ENCODE peak calls at places on chromosomes 3 and 15, in nine cellular contexts. One of them, this sample, is unnamed.

GRCh38 chr15:73108676-73109075 is 56.4 kb downstream of the NEO1 start:
- DNase-seq in activated CD4-positive, alpha-beta T cell treated with anti-CD3 and anti-CD28 coated beads, Interleukin-2, amount 50 U/mL, for 1 hour: no peak
- DNase-seq in NCI-H748 treated with DMSO at 0.1 percent for 48 hours: no peak
- DNase-seq in chondrocyte: peak; percentile 37
- DNase-seq in M059J: no peak
- DNase-seq in kidney tubule cell: no peak
- DNase-seq in fibroblast of the conjunctiva: no peak
- DNase-seq in COR-L47: no peak
- DNase-seq in AG10803: no peak
- DNase-seq in this sample: no peak

GRCh38 chr3:143465638-143466037 is 346.1 kb downstream of the CHST2 start:
- DNase-seq in activated CD4-positive, alpha-beta T cell treated with anti-CD3 and anti-CD28 coated beads, Interleukin-2, amount 50 U/mL, for 1 hour: no peak
- DNase-seq in NCI-H748 treated with DMSO at 0.1 percent for 48 hours: no peak
- DNase-seq in chondrocyte: no peak
- DNase-seq in M059J: no peak
- DNase-seq in kidney tubule cell: peak; percentile 68
- DNase-seq in fibroblast of the conjunctiva: no peak
- DNase-seq in COR-L47: no peak
- DNase-seq in AG10803: no peak
- DNase-seq in this sample: peak; percentile 47

GRCh38 chr3:61251174-61251972 is at the start of gene FHIT:
- DNase-seq in activated CD4-positive, alpha-beta T cell treated with anti-CD3 and anti-CD28 coated beads, Interleukin-2, amount 50 U/mL, for 1 hour: peak; percentile 85
- DNase-seq in NCI-H748 treated with DMSO at 0.1 percent for 48 hours: peak; percentile 72
- DNase-seq in chondrocyte: peak; percentile 97
- DNase-seq in M059J: peak; percentile 87
- DNase-seq in kidney tubule cell: peak; percentile 96
- DNase-seq in fibroblast of the conjunctiva: peak; percentile 91
- DNase-seq in COR-L47: peak; percentile 78
- DNase-seq in AG10803: peak; percentile 90
- DNase-seq in this sample: peak; percentile 94

GRCh38 chr3:148004331-148004730 is 595.2 kb downstream of the ZIC1 start:
- DNase-seq in activated CD4-positive, alpha-beta T cell treated with anti-CD3 and anti-CD28 coated beads, Interleukin-2, amount 50 U/mL, for 1 hour: no peak
- DNase-seq in NCI-H748 treated with DMSO at 0.1 percent for 48 hours: no peak
- DNase-seq in chondrocyte: no peak
- DNase-seq in M059J: no peak
- DNase-seq in kidney tubule cell: no peak
- DNase-seq in fibroblast of the conjunctiva: no peak
- DNase-seq in COR-L47: no peak
- DNase-seq in AG10803: no peak
- DNase-seq in this sample: no peak

GRCh38 chr15:98174286-98174685 is 213.8 kb downstream of the ARRDC4 start:
- DNase-seq in activated CD4-positive, alpha-beta T cell treated with anti-CD3 and anti-CD28 coated beads, Interleukin-2, amount 50 U/mL, for 1 hour: no peak
- DNase-seq in NCI-H748 treated with DMSO at 0.1 percent for 48 hours: no peak
- DNase-seq in chondrocyte: no peak
- DNase-seq in M059J: peak; percentile 58
- DNase-seq in kidney tubule cell: peak; percentile 26
- DNase-seq in fibroblast of the conjunctiva: no peak
- DNase-seq in COR-L47: no peak
- DNase-seq in AG10803: peak; percentile 37
- DNase-seq in this sample: no peak

GRCh38 chr15:33584797-33585196 is 274.0 kb downstream of the RYR3 start:
- DNase-seq in activated CD4-positive, alpha-beta T cell treated with anti-CD3 and anti-CD28 coated beads, Interleukin-2, amount 50 U/mL, for 1 hour: no peak
- DNase-seq in NCI-H748 treated with DMSO at 0.1 percent for 48 hours: no peak
- DNase-seq in chondrocyte: no peak
- DNase-seq in M059J: peak; percentile 80
- DNase-seq in kidney tubule cell: peak; percentile 77
- DNase-seq in fibroblast of the conjunctiva: no peak
- DNase-seq in COR-L47: no peak
- DNase-seq in AG10803: peak; percentile 58
- DNase-seq in this sample: no peak

GRCh38 chr3:64214697-64215018 is 10.6 kb downstream of the PRICKLE2 start:
- DNase-seq in activated CD4-positive, alpha-beta T cell treated with anti-CD3 and anti-CD28 coated beads, Interleukin-2, amount 50 U/mL, for 1 hour: no peak
- DNase-seq in NCI-H748 treated with DMSO at 0.1 percent for 48 hours: no peak
- DNase-seq in chondrocyte: no peak
- DNase-seq in M059J: no peak
- DNase-seq in kidney tubule cell: no peak
- DNase-seq in fibroblast of the conjunctiva: peak; percentile 32
- DNase-seq in COR-L47: no peak
- DNase-seq in AG10803: no peak
- DNase-seq in this sample: no peak

GRCh38 chr3:186440850-186441249 is 78.8 kb upstream of the DGKG start:
- DNase-seq in activated CD4-positive, alpha-beta T cell treated with anti-CD3 and anti-CD28 coated beads, Interleukin-2, amount 50 U/mL, for 1 hour: no peak
- DNase-seq in NCI-H748 treated with DMSO at 0.1 percent for 48 hours: no peak
- DNase-seq in chondrocyte: no peak
- DNase-seq in M059J: no peak
- DNase-seq in kidney tubule cell: no peak
- DNase-seq in fibroblast of the conjunctiva: no peak
- DNase-seq in COR-L47: no peak
- DNase-seq in AG10803: no peak
- DNase-seq in this sample: no peak

GRCh38 chr15:85443593-85444328 is 63.4 kb downstream of the AKAP13 start:
- DNase-seq in activated CD4-positive, alpha-beta T cell treated with anti-CD3 and anti-CD28 coated beads, Interleukin-2, amount 50 U/mL, for 1 hour: no peak
- DNase-seq in NCI-H748 treated with DMSO at 0.1 percent for 48 hours: peak; percentile 68
- DNase-seq in chondrocyte: no peak
- DNase-seq in M059J: peak; percentile 94
- DNase-seq in kidney tubule cell: peak; percentile 94
- DNase-seq in fibroblast of the conjunctiva: peak; percentile 13
- DNase-seq in COR-L47: peak; percentile 53
- DNase-seq in AG10803: peak; percentile 33
- DNase-seq in this sample: peak; percentile 70

GRCh38 chr15:73935547-73935946 is 9.3 kb downstream of the LOXL1 start:
- DNase-seq in activated CD4-positive, alpha-beta T cell treated with anti-CD3 and anti-CD28 coated beads, Interleukin-2, amount 50 U/mL, for 1 hour: no peak
- DNase-seq in NCI-H748 treated with DMSO at 0.1 percent for 48 hours: no peak
- DNase-seq in chondrocyte: peak; percentile 51
- DNase-seq in M059J: no peak
- DNase-seq in kidney tubule cell: peak; percentile 54
- DNase-seq in fibroblast of the conjunctiva: no peak
- DNase-seq in COR-L47: no peak
- DNase-seq in AG10803: no peak
- DNase-seq in this sample: no peak

GRCh38 chr15:61157933-61158332 is 71.2 kb downstream of the RORA start:
- DNase-seq in activated CD4-positive, alpha-beta T cell treated with anti-CD3 and anti-CD28 coated beads, Interleukin-2, amount 50 U/mL, for 1 hour: no peak
- DNase-seq in NCI-H748 treated with DMSO at 0.1 percent for 48 hours: no peak
- DNase-seq in chondrocyte: no peak
- DNase-seq in M059J: no peak
- DNase-seq in kidney tubule cell: no peak
- DNase-seq in fibroblast of the conjunctiva: no peak
- DNase-seq in COR-L47: no peak
- DNase-seq in AG10803: peak; percentile 38
- DNase-seq in this sample: no peak

GRCh38 chr15:81239190-81239589 is 42.5 kb downstream of the IL16 start:
- DNase-seq in activated CD4-positive, alpha-beta T cell treated with anti-CD3 and anti-CD28 coated beads, Interleukin-2, amount 50 U/mL, for 1 hour: no peak
- DNase-seq in NCI-H748 treated with DMSO at 0.1 percent for 48 hours: no peak
- DNase-seq in chondrocyte: no peak
- DNase-seq in M059J: no peak
- DNase-seq in kidney tubule cell: no peak
- DNase-seq in fibroblast of the conjunctiva: no peak
- DNase-seq in COR-L47: no peak
- DNase-seq in AG10803: peak; percentile 76
- DNase-seq in this sample: no peak

GRCh38 chr15:83380682-83381081 is 66.5 kb upstream of the SH3GL3 start:
- DNase-seq in activated CD4-positive, alpha-beta T cell treated with anti-CD3 and anti-CD28 coated beads, Interleukin-2, amount 50 U/mL, for 1 hour: no peak
- DNase-seq in NCI-H748 treated with DMSO at 0.1 percent for 48 hours: no peak
- DNase-seq in chondrocyte: no peak
- DNase-seq in M059J: peak; percentile 71
- DNase-seq in kidney tubule cell: peak; percentile 80
- DNase-seq in fibroblast of the conjunctiva: no peak
- DNase-seq in COR-L47: no peak
- DNase-seq in AG10803: peak; percentile 41
- DNase-seq in this sample: no peak

GRCh38 chr15:31275331-31276262 is 51.0 kb upstream of the KLF13 start:
- DNase-seq in activated CD4-positive, alpha-beta T cell treated with anti-CD3 and anti-CD28 coated beads, Interleukin-2, amount 50 U/mL, for 1 hour: no peak
- DNase-seq in NCI-H748 treated with DMSO at 0.1 percent for 48 hours: no peak
- DNase-seq in chondrocyte: no peak
- DNase-seq in M059J: no peak
- DNase-seq in kidney tubule cell: no peak
- DNase-seq in fibroblast of the conjunctiva: no peak
- DNase-seq in COR-L47: no peak
- DNase-seq in AG10803: no peak
- DNase-seq in this sample: peak; percentile 59

GRCh38 chr15:23606226-23606625 is 40.8 kb downstream of the MKRN3 start:
- DNase-seq in activated CD4-positive, alpha-beta T cell treated with anti-CD3 and anti-CD28 coated beads, Interleukin-2, amount 50 U/mL, for 1 hour: no peak
- DNase-seq in NCI-H748 treated with DMSO at 0.1 percent for 48 hours: no peak
- DNase-seq in chondrocyte: no peak
- DNase-seq in M059J: peak; percentile 10
- DNase-seq in kidney tubule cell: no peak
- DNase-seq in fibroblast of the conjunctiva: no peak
- DNase-seq in COR-L47: no peak
- DNase-seq in AG10803: no peak
- DNase-seq in this sample: no peak

GRCh38 chr15:35379972-35380371 is 166.0 kb downstream of the DPH6 start:
- DNase-seq in activated CD4-positive, alpha-beta T cell treated with anti-CD3 and anti-CD28 coated beads, Interleukin-2, amount 50 U/mL, for 1 hour: no peak
- DNase-seq in NCI-H748 treated with DMSO at 0.1 percent for 48 hours: no peak
- DNase-seq in chondrocyte: no peak
- DNase-seq in M059J: peak; percentile 3
- DNase-seq in kidney tubule cell: peak; percentile 85
- DNase-seq in fibroblast of the conjunctiva: no peak
- DNase-seq in COR-L47: no peak
- DNase-seq in AG10803: no peak
- DNase-seq in this sample: peak; percentile 42

GRCh38 chr3:66014641-66015040 is 24.1 kb downstream of the MAGI1 start:
- DNase-seq in activated CD4-positive, alpha-beta T cell treated with anti-CD3 and anti-CD28 coated beads, Interleukin-2, amount 50 U/mL, for 1 hour: no peak
- DNase-seq in NCI-H748 treated with DMSO at 0.1 percent for 48 hours: no peak
- DNase-seq in chondrocyte: no peak
- DNase-seq in M059J: no peak
- DNase-seq in kidney tubule cell: no peak
- DNase-seq in fibroblast of the conjunctiva: no peak
- DNase-seq in COR-L47: no peak
- DNase-seq in AG10803: no peak
- DNase-seq in this sample: no peak

GRCh38 chr15:34688699-34689098 is 66.1 kb downstream of the GJD2 start:
- DNase-seq in activated CD4-positive, alpha-beta T cell treated with anti-CD3 and anti-CD28 coated beads, Interleukin-2, amount 50 U/mL, for 1 hour: no peak
- DNase-seq in NCI-H748 treated with DMSO at 0.1 percent for 48 hours: no peak
- DNase-seq in chondrocyte: no peak
- DNase-seq in M059J: no peak
- DNase-seq in kidney tubule cell: no peak
- DNase-seq in fibroblast of the conjunctiva: no peak
- DNase-seq in COR-L47: no peak
- DNase-seq in AG10803: no peak
- DNase-seq in this sample: no peak

GRCh38 chr3:196555295-196555694 is 13.1 kb downstream of the WDR53 start:
- DNase-seq in activated CD4-positive, alpha-beta T cell treated with anti-CD3 and anti-CD28 coated beads, Interleukin-2, amount 50 U/mL, for 1 hour: no peak
- DNase-seq in NCI-H748 treated with DMSO at 0.1 percent for 48 hours: no peak
- DNase-seq in chondrocyte: no peak
- DNase-seq in M059J: no peak
- DNase-seq in kidney tubule cell: no peak
- DNase-seq in fibroblast of the conjunctiva: no peak
- DNase-seq in COR-L47: no peak
- DNase-seq in AG10803: no peak
- DNase-seq in this sample: no peak

GRCh38 chr15:96138985-96139384 is 191.5 kb upstream of the NR2F2 start:
- DNase-seq in activated CD4-positive, alpha-beta T cell treated with anti-CD3 and anti-CD28 coated beads, Interleukin-2, amount 50 U/mL, for 1 hour: no peak
- DNase-seq in NCI-H748 treated with DMSO at 0.1 percent for 48 hours: no peak
- DNase-seq in chondrocyte: no peak
- DNase-seq in M059J: no peak
- DNase-seq in kidney tubule cell: no peak
- DNase-seq in fibroblast of the conjunctiva: no peak
- DNase-seq in COR-L47: no peak
- DNase-seq in AG10803: no peak
- DNase-seq in this sample: no peak